ENCODE peak calls at places on chromosomes 5 and 9, in four cellular contexts. K is NCI-H1417, A is fibroblast of mammary gland, S is A549. J is an unnamed sample.

GRCh38 chr9:93507780-93508179 is 54.4 kb upstream of the FAM120AOS start:
- DNase-seq in K (no peak), A (no peak), S (no peak), J (no peak)

GRCh38 chr5:97167435-97167834 is 15.6 kb downstream of the RIOK2 start:
- DNase-seq in K (no peak), A (no peak), S (no peak), J (no peak)

GRCh38 chr9:35341585-35341984 is 148.3 kb upstream of the RUSC2 start:
- DNase-seq in K (no peak), A (peak), S (no peak), J (no peak)

GRCh38 chr9:121599186-121599871 is 52.1 kb upstream of the DAB2IP start:
- DNase-seq in K (peak), A (no peak), S (peak), J (peak)

GRCh38 chr5:103224118-103224893 is 34.3 kb upstream of the MACIR start:
- DNase-seq in K (peak), A (peak), S (no peak), J (peak)

GRCh38 chr5:95884021-95884333 is 61.5 kb upstream of the GLRX start:
- DNase-seq in K (no peak), A (peak), S (no peak), J (peak)

GRCh38 chr5:172144291-172144815 is 43.7 kb downstream of the STK10 start:
- DNase-seq in K (no peak), A (no peak), S (no peak), J (no peak)

GRCh38 chr5:94983861-94984535 is 300.9 kb downstream of the MCTP1 start:
- DNase-seq in K (no peak), A (peak), S (no peak), J (no peak)

GRCh38 chr5:90866333-90866732 is 307.7 kb downstream of the ADGRV1 start:
- DNase-seq in K (peak), A (peak), S (peak), J (peak)

GRCh38 chr5:96595300-96596090 is 66.7 kb upstream of the CAST start:
- DNase-seq in K (no peak), A (peak), S (no peak), J (no peak)

GRCh38 chr5:55052383-55052931 is 28.4 kb downstream of the GZMK start:
- DNase-seq in K (no peak), A (peak), S (no peak), J (no peak)